ENCODE peak calls at places on chromosomes 4 and X, in six cellular contexts. D is H1, Y is K562, W is HCT116, I is HepG2, M is GM12878. N is an unnamed sample.
A peak's percentile ranks its signal among the peaks of the same experiment; 100 is the strongest.

GRCh38 chrX:77422886-77423648 is 24.1 kb upstream of the FGF16 start:
- DNase-seq in Y (no peak), D (peak; percentile 58), I (no peak), M (no peak), W (no peak), N (peak; percentile 32)

GRCh38 chr4:158856852-158857251 is 88.0 kb downstream of the FNIP2 start:
- DNase-seq in I (peak; percentile 15), M (no peak), Y (no peak), D (no peak), W (peak; percentile 26), N (no peak)

GRCh38 chr4:182141623-182142022 is 101.6 kb upstream of the TENM3 start:
- DNase-seq in D (no peak), M (no peak), Y (no peak), W (no peak), I (no peak), N (no peak)

GRCh38 chr4:183599690-183600089 is 59.3 kb downstream of the RWDD4 start:
- DNase-seq in M (no peak), I (peak; percentile 9), W (no peak), Y (no peak), D (no peak), N (no peak)

GRCh38 chrX:3094261-3094660 is 53.0 kb downstream of the ARSF start:
- DNase-seq in W (peak; percentile 15), I (no peak), D (no peak), M (no peak), Y (no peak), N (no peak)

GRCh38 chr4:90419124-90419711 is 292.0 kb downstream of the CCSER1 start:
- DNase-seq in I (peak; percentile 16), Y (no peak), D (no peak), W (peak; percentile 3), M (no peak), N (no peak)

GRCh38 chrX:152817082-152817744 is 13.3 kb downstream of the CETN2 start:
- DNase-seq in W (no peak), D (no peak), M (no peak), I (no peak), Y (peak; percentile 55), N (peak; percentile 26)

GRCh38 chrX:24838624-24839023 is 144.9 kb downstream of the POLA1 start:
- DNase-seq in W (no peak), Y (peak; percentile 7), I (no peak), D (no peak), M (peak; percentile 1), N (no peak)

GRCh38 chr4:2393353-2394270 is 24.8 kb downstream of the ZFYVE28 start:
- DNase-seq in M (no peak), W (no peak), I (peak; percentile 32), Y (peak; percentile 73), D (no peak), N (peak; percentile 76)

GRCh38 chr4:25163216-25163615 is 3.0 kb upstream of the SEPSECS start:
- DNase-seq in D (no peak), Y (no peak), W (no peak), M (no peak), I (no peak), N (no peak)

GRCh38 chrX:56429581-56429980 is 133.8 kb upstream of the UBQLN2 start:
- DNase-seq in I (no peak), Y (no peak), W (no peak), D (no peak), M (no peak), N (peak; percentile 20)

GRCh38 chr4:7000421-7001176 is 42.6 kb upstream of the TADA2B start:
- DNase-seq in Y (no peak), I (no peak), M (no peak), W (no peak), D (no peak), N (no peak)

GRCh38 chrX:44459501-44459900 is 83.2 kb downstream of the FUNDC1 start:
- DNase-seq in D (no peak), Y (no peak), I (peak; percentile 8), M (no peak), W (no peak), N (no peak)

GRCh38 chrX:107374116-107374515 is 75.3 kb upstream of the FRMPD3 start:
- DNase-seq in M (no peak), I (no peak), W (no peak), Y (no peak), D (no peak), N (no peak)

GRCh38 chr4:53592686-53593641 is 1.7 kb upstream of the LNX1 start:
- DNase-seq in D (peak; percentile 65), W (no peak), Y (peak; percentile 66), I (no peak), M (no peak), N (peak; percentile 87)

GRCh38 chr4:87120411-87121162 is 99.8 kb downstream of the KLHL8 start:
- DNase-seq in M (no peak), D (no peak), Y (no peak), W (no peak), I (peak; percentile 47), N (no peak)

GRCh38 chr4:122450847-122451246 is 5.7 kb downstream of the IL2 start:
- DNase-seq in M (no peak), D (peak; percentile 23), I (peak; percentile 1), W (peak; percentile 73), Y (no peak), N (peak; percentile 54)

GRCh38 chr4:183905593-183906485 is 732 bp downstream of the STOX2 start:
- DNase-seq in Y (no peak), D (peak; percentile 86), I (no peak), W (no peak), M (no peak), N (peak; percentile 93)

GRCh38 chrX:103918584-103919335 is 43.7 kb upstream of the TMSB15B start:
- DNase-seq in W (no peak), M (no peak), Y (no peak), D (no peak), I (no peak), N (peak; percentile 64)

GRCh38 chrX:140190441-140191108 is 225.3 kb upstream of the CXorf66 start:
- DNase-seq in W (no peak), I (no peak), D (no peak), Y (no peak), M (no peak), N (no peak)

GRCh38 chr4:109912706-109913621 is at the start of gene EGF:
- DNase-seq in I (no peak), W (no peak), D (no peak), Y (peak; percentile 29), M (no peak), N (no peak)

GRCh38 chr4:70627620-70628019 is 924 bp upstream of the ENAM start:
- DNase-seq in D (no peak), Y (no peak), M (no peak), I (no peak), W (no peak), N (no peak)

GRCh38 chr4:153577053-153577452 is 107.0 kb upstream of the TLR2 start:
- DNase-seq in M (no peak), W (no peak), I (peak; percentile 29), D (no peak), Y (no peak), N (no peak)

DNA sequence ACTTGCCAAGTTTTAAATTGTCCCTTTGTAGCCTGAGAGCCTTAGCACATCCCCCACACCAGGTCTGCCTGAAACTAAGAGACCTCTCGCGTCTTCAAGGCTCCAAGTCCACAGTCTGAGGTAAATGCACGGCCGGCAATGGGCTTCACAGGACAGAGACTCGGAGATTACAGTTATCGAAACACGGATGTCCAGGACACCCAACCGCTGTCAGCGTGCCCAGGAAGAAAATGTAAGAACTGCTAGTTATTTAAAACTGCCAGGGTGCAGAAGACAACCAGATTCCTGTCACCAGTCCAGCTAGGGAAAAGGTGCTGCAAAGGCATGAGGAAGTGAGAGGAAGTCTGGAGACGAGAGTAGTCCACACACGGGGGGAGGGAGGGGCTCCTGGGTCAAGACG is 28.9 kb downstream of the ZNF827 start:
- DNase-seq in I (no peak), M (no peak), W (no peak), D (no peak), Y (no peak), N (no peak)
- TF ChIP-seq MAX in I (no peak), M (no peak), W (no peak), D (no peak), Y (no peak), N (no peak)

GRCh38 chr4:17276821-17277220 is 235.1 kb downstream of the QDPR start:
- DNase-seq in Y (no peak), D (no peak), M (no peak), W (no peak), I (no peak), N (no peak)
- TF ChIP-seq SP1 in Y (no peak), D (no peak), M (no peak), W (no peak), I (no peak), N (no peak)

DNA sequence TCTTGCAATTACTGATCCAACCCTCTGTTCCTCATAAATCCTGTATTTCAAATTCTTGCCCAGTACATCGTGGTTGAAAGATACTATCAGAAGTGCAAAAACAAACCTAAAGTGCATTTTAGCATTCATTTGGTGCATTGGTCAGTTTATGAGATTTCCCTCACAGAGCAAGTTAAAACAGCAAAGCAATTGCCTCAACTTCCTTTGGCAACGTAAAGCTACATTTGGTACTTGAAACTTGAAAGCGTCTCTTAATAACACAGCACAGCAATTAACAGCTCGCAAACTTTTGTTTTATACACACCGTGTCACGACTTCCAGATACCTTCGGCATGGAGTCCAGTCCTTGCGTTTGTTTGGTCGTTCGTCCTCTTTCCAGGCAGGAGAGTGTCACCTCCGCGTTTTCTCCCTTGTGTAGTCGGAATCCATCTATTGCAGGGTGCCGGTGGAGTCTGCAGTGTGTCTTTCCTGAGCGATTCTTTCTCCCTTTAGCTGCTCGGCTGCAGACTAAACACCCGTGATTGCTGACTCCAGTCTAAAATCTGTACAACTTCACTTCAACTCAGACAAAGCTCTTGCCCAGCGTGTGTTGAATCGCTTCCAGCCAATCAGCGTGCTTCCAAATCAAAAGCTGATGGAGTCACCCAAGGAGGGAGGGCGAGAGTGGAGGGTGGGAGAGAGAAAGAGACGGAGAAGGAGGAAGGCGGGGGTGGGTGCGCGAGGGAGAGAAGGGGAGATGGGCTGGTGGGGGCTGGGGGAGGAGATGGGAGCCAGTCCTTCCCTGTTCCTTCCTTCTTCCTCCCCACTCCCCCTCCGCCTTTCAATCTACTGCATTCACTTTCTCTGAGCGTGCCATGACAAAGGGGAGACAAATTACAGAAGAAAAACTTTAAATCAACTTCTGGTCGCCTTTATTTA is at the start of gene PCDH18:
- DNase-seq in Y (no peak), M (peak; percentile 15), I (no peak), D (peak; percentile 54), W (no peak), N (peak; percentile 77)
- TF ChIP-seq MAX in Y (no peak), M (no peak), I (no peak), D (no peak), W (no peak), N (no peak)

DNA sequence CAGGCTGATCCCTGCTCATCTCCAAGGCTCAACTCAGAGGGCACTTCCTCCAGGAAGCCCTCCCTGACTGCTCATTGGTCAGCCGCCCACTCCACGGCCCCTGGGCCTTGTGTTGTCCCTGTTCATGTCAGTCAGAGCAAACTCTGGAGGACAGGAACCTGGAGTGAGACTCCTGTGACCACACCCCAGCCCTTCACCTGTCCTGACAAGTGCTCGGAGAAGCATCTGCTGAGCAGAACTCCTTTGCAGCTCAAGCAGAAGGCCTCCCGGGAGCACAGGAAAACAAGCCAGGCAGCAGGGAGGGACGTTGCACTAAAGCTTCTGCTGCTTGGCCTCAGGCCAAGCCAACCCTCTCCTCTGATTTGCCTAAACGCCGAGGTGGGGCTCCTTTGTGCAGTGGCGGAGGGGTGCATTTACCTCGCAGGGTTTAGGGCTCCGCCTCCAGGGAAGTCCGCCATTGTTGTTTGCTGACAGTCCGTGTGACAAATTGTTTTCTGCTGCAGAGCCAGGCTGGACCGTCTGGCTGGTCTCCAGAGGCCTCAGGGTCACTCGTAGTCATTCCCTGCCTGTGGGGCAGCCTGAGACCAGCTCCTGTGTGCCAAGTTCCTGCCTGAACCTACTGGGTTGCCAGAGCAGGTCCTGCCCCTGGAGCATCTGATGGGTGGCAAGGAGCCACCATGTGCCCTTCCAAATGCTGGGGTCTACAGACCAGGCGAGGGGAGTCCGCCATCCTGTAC is 61.8 kb downstream of the C4orf50 start:
- DNase-seq in Y (no peak), I (peak; percentile 11), D (no peak), M (no peak), W (no peak), N (peak; percentile 64)
- TF ChIP-seq SP1 in Y (no peak), I (no peak), D (no peak), M (no peak), W (no peak), N (no peak)

N was measured in WTC11.